ENCODE peak calls at places on chromosomes 16 and 17, in eight cellular contexts. W is heart left ventricle; A is activated CD8-positive, alpha-beta memory T cell treated with anti-CD3 and anti-CD28 coated beads for 1 hour; I is activated naive CD4-positive, alpha-beta T cell; Q is NCI-H1092 treated with DMSO at 0.1 percent for 48 hours; Z is renal cortical epithelial cell; S is DMS53; X is cardiac muscle cell. H is an unnamed sample.

GRCh38 chr17:32627233-32628008 is 140.6 kb downstream of the CDK5R1 start:
- DNase-seq in X (peak; percentile 35), Z (peak; percentile 2), A (no peak), W (no peak), I (no peak), S (no peak), Q (peak; percentile 97), H (no peak)

GRCh38 chr17:46922804-46923635 is at the start of gene GOSR2:
- DNase-seq in S (peak; percentile 99), W (peak; percentile 93), Q (peak; percentile 95), A (peak; percentile 61), X (peak; percentile 92), I (peak; percentile 74), Z (peak; percentile 86), H (peak; percentile 93)

GRCh38 chr17:48445248-48445620 is 15.2 kb upstream of the SKAP1 start:
- DNase-seq in W (no peak), A (no peak), S (no peak), X (no peak), Q (no peak), I (no peak), Z (no peak), H (no peak)

GRCh38 chr16:88705746-88706287 is 391 bp downstream of the RNF166 start:
- DNase-seq in Z (no peak), S (peak; percentile 45), W (no peak), A (no peak), I (no peak), Q (no peak), X (no peak), H (no peak)

GRCh38 chr17:55664287-55664686 is 58.4 kb downstream of the TMEM100 start:
- DNase-seq in Q (no peak), X (no peak), A (no peak), I (no peak), S (no peak), Z (no peak), W (no peak), H (no peak)

GRCh38 chr16:55571-56136 is 2.0 kb downstream of the SNRNP25 start:
- DNase-seq in X (no peak), W (no peak), A (no peak), Q (no peak), Z (no peak), I (no peak), S (no peak), H (peak; percentile 20)

GRCh38 chr16:9647981-9648701 is 534.1 kb downstream of the GRIN2A start:
- DNase-seq in Q (no peak), S (peak; percentile 60), Z (peak; percentile 13), X (peak; percentile 2), I (no peak), A (no peak), W (no peak), H (no peak)

GRCh38 chr17:9410285-9410684 is 165.3 kb downstream of the STX8 start:
- DNase-seq in W (no peak), I (no peak), X (no peak), S (no peak), Q (no peak), A (no peak), Z (no peak), H (no peak)

GRCh38 chr16:85172465-85173071 is 60.3 kb upstream of the CIBAR2 start:
- DNase-seq in S (peak; percentile 76), A (no peak), W (peak; percentile 67), Q (peak; percentile 85), X (no peak), Z (peak; percentile 15), I (no peak), H (no peak)

GRCh38 chr17:7988750-7989178 is 13.7 kb upstream of the GUCY2D start:
- DNase-seq in S (peak; percentile 94), A (no peak), W (no peak), I (no peak), Z (peak; percentile 77), Q (peak; percentile 40), X (peak; percentile 90), H (no peak)

GRCh38 chr17:1005361-1005946 is 8.5 kb downstream of the TIMM22 start:
- DNase-seq in A (no peak), S (peak; percentile 12), X (peak; percentile 80), Z (peak; percentile 41), I (no peak), W (peak; percentile 82), Q (peak; percentile 70), H (peak; percentile 72)

GRCh38 chr16:47917118-47917517 is 238.7 kb downstream of the ABCC12 start:
- DNase-seq in A (no peak), W (no peak), I (no peak), Q (no peak), Z (no peak), X (no peak), S (no peak), H (no peak)

GRCh38 chr16:48201515-48202201 is 42.4 kb upstream of the LONP2 start:
- DNase-seq in Q (no peak), W (no peak), S (no peak), Z (no peak), A (no peak), X (no peak), I (no peak), H (no peak)

GRCh38 chr17:62187681-62188080 is 122.6 kb upstream of the MED13 start:
- DNase-seq in W (no peak), Q (no peak), A (no peak), I (no peak), S (no peak), X (peak; percentile 46), Z (peak; percentile 27), H (no peak)

GRCh38 chr17:17844500-17844899 is 7.7 kb upstream of the SREBF1 start:
- DNase-seq in I (no peak), A (no peak), W (no peak), X (no peak), S (no peak), Z (no peak), Q (no peak), H (no peak)

GRCh38 chr17:13036776-13037175 is 18.9 kb upstream of the ELAC2 start:
- DNase-seq in X (peak; percentile 13), Q (no peak), W (no peak), S (no peak), I (no peak), A (no peak), Z (no peak), H (no peak)

GRCh38 chr17:37361543-37361942 is 14.2 kb upstream of the C17orf78 start:
- DNase-seq in Q (no peak), X (no peak), W (no peak), S (no peak), A (no peak), I (no peak), Z (no peak), H (no peak)

GRCh38 chr16:67150833-67151396 is at the start of gene B3GNT9:
- DNase-seq in S (peak; percentile 76), X (peak; percentile 87), W (peak; percentile 84), Z (no peak), A (no peak), I (no peak), Q (peak; percentile 57), H (peak; percentile 86)

GRCh38 chr17:68595496-68595895 is 5.7 kb downstream of the FAM20A start:
- DNase-seq in X (peak; percentile 70), Z (no peak), I (no peak), S (no peak), W (peak; percentile 48), A (no peak), Q (no peak), H (peak; percentile 40)

GRCh38 chr17:77471984-77472836 is 331.4 kb downstream of the SEC14L1 start:
- DNase-seq in S (no peak), W (no peak), I (no peak), Q (peak; percentile 79), Z (peak; percentile 30), A (no peak), X (peak; percentile 97), H (peak; percentile 49)

GRCh38 chr17:4086041-4086483 is 56.8 kb downstream of the ZZEF1 start:
- DNase-seq in S (no peak), Z (no peak), I (no peak), W (no peak), Q (no peak), X (no peak), A (no peak), H (no peak)

GRCh38 chr17:66691644-66692500 is 143.0 kb upstream of the CACNG5 start:
- DNase-seq in Q (peak; percentile 16), X (peak; percentile 59), A (no peak), S (peak; percentile 68), I (no peak), Z (peak; percentile 49), W (no peak), H (peak; percentile 45)

GRCh38 chr17:41065829-41066624 is at the start of gene KRTAP2-4:
- DNase-seq in S (no peak), Z (peak; percentile 94), I (no peak), A (no peak), W (no peak), Q (no peak), X (peak; percentile 47), H (no peak)

GRCh38 chr17:77409282-77410161 is 268.8 kb downstream of the SEC14L1 start:
- DNase-seq in X (peak; percentile 70), Z (no peak), W (peak; percentile 90), S (no peak), Q (no peak), I (no peak), A (no peak), H (peak; percentile 76)

GRCh38 chr16:54750249-54750648 is 180.4 kb upstream of the IRX5 start:
- DNase-seq in X (no peak), Z (no peak), A (no peak), W (no peak), Q (no peak), I (no peak), S (no peak), H (no peak)

GRCh38 chr17:1169471-1169908 is 10.3 kb downstream of the ABR start:
- DNase-seq in Z (no peak), A (no peak), W (no peak), I (no peak), X (no peak), S (no peak), Q (peak; percentile 64), H (no peak)

GRCh38 chr16:87686697-87687570 is 78.9 kb downstream of the KLHDC4 start:
- DNase-seq in S (no peak), Z (peak; percentile 22), A (no peak), W (no peak), X (peak; percentile 12), I (no peak), Q (no peak), H (no peak)

GRCh38 chr16:70568601-70569217 is 45.1 kb downstream of the SF3B3 start:
- DNase-seq in I (no peak), W (no peak), X (peak; percentile 22), Q (no peak), Z (no peak), S (no peak), A (no peak), H (no peak)

GRCh38 chr17:6981426-6981825 is 14.4 kb upstream of the ALOX12 start:
- DNase-seq in I (no peak), W (no peak), A (no peak), Z (no peak), Q (no peak), S (no peak), X (no peak), H (no peak)

GRCh38 chr16:82011199-82011641 is at the start of gene SDR42E1:
- DNase-seq in X (no peak), Z (peak; percentile 40), Q (peak; percentile 29), A (peak; percentile 27), S (peak; percentile 95), W (no peak), I (no peak), H (peak; percentile 38)

GRCh38 chr16:80720759-80721470 is 83.5 kb downstream of the CDYL2 start:
- DNase-seq in I (no peak), Q (no peak), W (no peak), A (no peak), S (no peak), X (no peak), Z (peak; percentile 63), H (no peak)

GRCh38 chr16:83040174-83040573 is 413.4 kb downstream of the CDH13 start:
- DNase-seq in I (no peak), S (no peak), X (no peak), Z (peak; percentile 43), Q (no peak), W (no peak), A (no peak), H (no peak)

GRCh38 chr17:59443106-59443505 is 111.7 kb downstream of the YPEL2 start:
- DNase-seq in A (no peak), X (no peak), S (no peak), W (no peak), I (no peak), Q (no peak), Z (no peak), H (no peak)

GRCh38 chr17:15490634-15491261 is 23.3 kb upstream of the CDRT4 start:
- DNase-seq in S (no peak), Z (no peak), I (no peak), Q (no peak), A (no peak), X (peak; percentile 65), W (peak; percentile 86), H (peak; percentile 88)

H was measured in left cardiac atrium.